ENCODE peak calls at places on chromosomes 5 and 9, in four cellular contexts. One of them, this sample, is unnamed.

GRCh38 chr9:90137824-90138223 is 504.8 kb downstream of the DIRAS2 start:
- DNase-seq in fibroblast of mammary gland: no peak
- DNase-seq in PC-9: no peak
- DNase-seq in tibial artery: no peak
- DNase-seq in this sample: no peak

GRCh38 chr9:115306860-115307259 is 188.9 kb upstream of the TNC start:
- DNase-seq in PC-9: no peak
- DNase-seq in tibial artery: no peak
- DNase-seq in fibroblast of mammary gland: peak
- DNase-seq in this sample: no peak

GRCh38 chr9:16023466-16023865 is 470.6 kb downstream of the CCDC171 start:
- DNase-seq in tibial artery: no peak
- DNase-seq in PC-9: no peak
- DNase-seq in fibroblast of mammary gland: peak
- DNase-seq in this sample: no peak

GRCh38 chr5:34535944-34536628 is 120.0 kb upstream of the RAI14 start:
- DNase-seq in PC-9: peak
- DNase-seq in fibroblast of mammary gland: peak
- DNase-seq in tibial artery: no peak
- DNase-seq in this sample: peak

GRCh38 chr5:89582768-89583339 is 699.9 kb upstream of the MEF2C start:
- DNase-seq in PC-9: no peak
- DNase-seq in fibroblast of mammary gland: peak
- DNase-seq in tibial artery: no peak
- DNase-seq in this sample: peak

GRCh38 chr9:19992556-19992955 is 203.7 kb upstream of the SLC24A2 start:
- DNase-seq in fibroblast of mammary gland: peak
- DNase-seq in PC-9: no peak
- DNase-seq in tibial artery: no peak
- DNase-seq in this sample: no peak

GRCh38 chr5:107607656-107608368 is 62.9 kb downstream of the EFNA5 start:
- DNase-seq in fibroblast of mammary gland: no peak
- DNase-seq in PC-9: no peak
- DNase-seq in tibial artery: no peak
- DNase-seq in this sample: peak

GRCh38 chr9:81575976-81576375 is 113.4 kb downstream of the TLE1 start:
- DNase-seq in PC-9: no peak
- DNase-seq in fibroblast of mammary gland: peak
- DNase-seq in tibial artery: no peak
- DNase-seq in this sample: peak

GRCh38 chr5:78162253-78162862 is 132.1 kb downstream of the AP3B1 start:
- DNase-seq in fibroblast of mammary gland: peak
- DNase-seq in PC-9: no peak
- DNase-seq in tibial artery: no peak
- DNase-seq in this sample: peak

GRCh38 chr9:127181315-127181580 is 58.8 kb upstream of the ANGPTL2 start:
- DNase-seq in fibroblast of mammary gland: no peak
- DNase-seq in PC-9: no peak
- DNase-seq in tibial artery: peak
- DNase-seq in this sample: no peak

GRCh38 chr5:96751203-96752169 is 56.3 kb downstream of the ERAP1 start:
- DNase-seq in tibial artery: no peak
- DNase-seq in PC-9: no peak
- DNase-seq in fibroblast of mammary gland: no peak
- DNase-seq in this sample: no peak

GRCh38 chr9:91945277-91946074 is 4.6 kb downstream of the ROR2 start:
- DNase-seq in PC-9: no peak
- DNase-seq in tibial artery: no peak
- DNase-seq in fibroblast of mammary gland: peak
- DNase-seq in this sample: no peak

GRCh38 chr9:118578467-118578866 is 790.8 kb downstream of the BRINP1 start:
- DNase-seq in PC-9: no peak
- DNase-seq in tibial artery: no peak
- DNase-seq in fibroblast of mammary gland: peak
- DNase-seq in this sample: peak

GRCh38 chr9:21017092-21017491 is 14.3 kb downstream of the HACD4 start:
- DNase-seq in tibial artery: no peak
- DNase-seq in PC-9: no peak
- DNase-seq in fibroblast of mammary gland: peak
- DNase-seq in this sample: peak

GRCh38 chr5:12883395-12883794 is 979.1 kb upstream of the CTNND2 start:
- DNase-seq in PC-9: no peak
- DNase-seq in tibial artery: no peak
- DNase-seq in fibroblast of mammary gland: no peak
- DNase-seq in this sample: no peak

GRCh38 chr9:115261656-115262081 is 143.7 kb upstream of the TNC start:
- DNase-seq in tibial artery: no peak
- DNase-seq in PC-9: no peak
- DNase-seq in fibroblast of mammary gland: peak
- DNase-seq in this sample: peak

GRCh38 chr9:738209-738915 is 103.1 kb upstream of the DMRT1 start:
- DNase-seq in fibroblast of mammary gland: peak
- DNase-seq in PC-9: peak
- DNase-seq in tibial artery: peak
- DNase-seq in this sample: peak

GRCh38 chr5:150508021-150508640 is at the start of gene NDST1:
- DNase-seq in tibial artery: no peak
- DNase-seq in PC-9: no peak
- DNase-seq in fibroblast of mammary gland: no peak
- DNase-seq in this sample: no peak

GRCh38 chr5:66223637-66224036 is 79.5 kb downstream of the SREK1 start:
- DNase-seq in tibial artery: no peak
- DNase-seq in PC-9: no peak
- DNase-seq in fibroblast of mammary gland: peak
- DNase-seq in this sample: peak

GRCh38 chr5:83583859-83584258 is 112.3 kb downstream of the VCAN start:
- DNase-seq in fibroblast of mammary gland: peak
- DNase-seq in PC-9: no peak
- DNase-seq in tibial artery: no peak
- DNase-seq in this sample: peak

GRCh38 chr9:6096821-6097220 is 81.4 kb upstream of the RANBP6 start:
- DNase-seq in PC-9: no peak
- DNase-seq in tibial artery: no peak
- DNase-seq in fibroblast of mammary gland: peak
- DNase-seq in this sample: peak

GRCh38 chr5:138102454-138103320 is 18.9 kb downstream of the WNT8A start:
- DNase-seq in fibroblast of mammary gland: no peak
- DNase-seq in tibial artery: no peak
- DNase-seq in PC-9: no peak
- DNase-seq in this sample: no peak

GRCh38 chr5:112419050-112419595 is at the start of gene EPB41L4A:
- DNase-seq in fibroblast of mammary gland: no peak
- DNase-seq in tibial artery: no peak
- DNase-seq in PC-9: no peak
- DNase-seq in this sample: peak

GRCh38 chr9:95516736-95517558 is at the start of gene PTCH1:
- DNase-seq in PC-9: no peak
- DNase-seq in tibial artery: no peak
- DNase-seq in fibroblast of mammary gland: peak
- DNase-seq in this sample: peak

DNA sequence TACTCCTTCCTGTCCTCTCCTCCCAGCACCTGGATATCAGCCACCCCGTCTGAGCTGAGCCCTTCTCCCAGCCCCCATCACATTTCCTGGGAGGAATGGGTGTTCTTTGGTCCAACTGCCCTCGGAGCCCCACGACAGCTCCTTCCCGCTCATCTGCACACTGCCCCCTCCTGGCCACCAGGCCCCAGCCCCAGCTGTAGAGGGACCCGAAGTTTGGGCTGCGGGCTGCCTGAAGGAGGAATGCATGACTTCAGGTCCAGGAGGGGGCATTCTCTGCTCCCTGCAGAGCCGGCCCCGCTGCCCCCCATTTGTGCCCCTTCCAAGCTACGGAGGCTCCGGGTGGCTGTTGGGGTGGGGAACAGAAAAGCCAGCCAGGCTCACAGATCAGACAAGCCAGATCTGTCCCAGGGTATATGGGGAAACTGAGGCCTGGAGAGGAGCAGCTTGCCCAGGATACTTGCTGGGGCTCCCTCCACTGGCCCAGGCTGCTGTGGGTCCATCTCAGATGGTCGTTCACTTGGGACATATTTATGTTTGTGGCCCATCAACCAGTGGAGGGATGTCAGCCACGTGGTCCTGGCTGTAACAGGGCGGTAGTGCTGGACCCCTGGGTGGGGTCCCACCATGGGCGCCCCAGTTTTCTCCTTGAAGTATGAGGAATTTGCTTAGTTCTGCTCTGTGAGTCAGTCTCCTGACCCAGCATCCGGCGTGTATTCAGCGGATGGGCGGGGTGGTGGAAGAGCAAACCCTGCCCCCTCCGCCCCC is 33.1 kb downstream of the DAB2IP start:
- DNase-seq in PC-9: no peak
- DNase-seq in fibroblast of mammary gland: peak
- DNase-seq in tibial artery: peak
- DNase-seq in this sample: peak
- TF ChIP-seq CTCF in PC-9: peak
- TF ChIP-seq CTCF in fibroblast of mammary gland: peak
- TF ChIP-seq CTCF in tibial artery: peak
- TF ChIP-seq CTCF in this sample: peak

DNA sequence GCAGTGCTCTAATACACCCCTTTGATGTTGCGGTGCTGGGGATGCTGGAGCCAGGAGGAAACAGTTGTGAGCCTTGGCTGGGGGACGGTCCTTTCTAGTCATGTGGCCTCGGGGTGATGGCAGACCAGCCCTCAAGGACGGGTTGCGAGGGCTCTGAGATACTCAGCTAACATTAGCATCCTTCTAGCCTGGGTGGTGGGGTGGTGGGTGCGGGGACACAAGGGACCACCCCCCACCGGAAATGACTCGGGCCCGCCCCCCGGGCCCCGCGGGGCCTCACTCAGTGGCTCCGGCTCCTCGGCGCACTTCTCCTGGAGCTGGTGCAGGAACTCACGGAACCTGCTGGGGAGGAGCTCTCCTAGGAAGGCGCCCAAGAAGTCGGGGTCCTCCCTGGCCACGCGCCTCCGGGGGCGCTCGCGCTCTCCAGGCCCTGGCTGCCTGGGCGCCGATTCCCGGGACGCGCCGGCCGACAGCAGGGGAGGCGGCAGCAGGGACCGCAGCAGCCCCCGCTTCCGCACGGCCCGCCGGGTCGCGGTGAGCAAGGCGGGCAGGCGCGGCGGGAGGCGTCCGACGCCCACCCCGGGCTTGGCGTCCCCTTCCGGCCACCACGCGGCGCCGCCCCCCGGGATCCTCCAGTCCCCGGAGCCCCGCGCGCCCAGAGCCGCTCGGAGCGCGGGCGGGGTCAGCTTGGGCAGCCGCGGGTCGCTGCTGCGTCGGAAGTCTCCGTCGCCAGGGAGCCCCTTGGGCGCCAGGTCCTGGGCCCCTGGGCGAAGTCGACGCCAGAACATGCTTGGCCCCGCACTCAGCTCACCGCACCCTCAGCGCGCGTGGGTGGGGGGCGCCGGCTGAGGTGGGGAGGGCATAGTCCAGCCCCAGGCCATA is 873 bp downstream of the C9orf50 start:
- DNase-seq in tibial artery: no peak
- DNase-seq in fibroblast of mammary gland: no peak
- DNase-seq in PC-9: no peak
- DNase-seq in this sample: peak
- H3K4me3 ChIP-seq in tibial artery: peak
- H3K4me3 ChIP-seq in fibroblast of mammary gland: peak
- H3K4me3 ChIP-seq in PC-9: peak
- H3K4me3 ChIP-seq in this sample: peak

GRCh38 chr9:110452227-110452801 is 114.7 kb upstream of the TXNDC8 start:
- DNase-seq in fibroblast of mammary gland: peak
- DNase-seq in PC-9: no peak
- DNase-seq in tibial artery: no peak
- DNase-seq in this sample: peak
- TF ChIP-seq CTCF in fibroblast of mammary gland: peak
- TF ChIP-seq CTCF in PC-9: peak
- TF ChIP-seq CTCF in tibial artery: peak
- TF ChIP-seq CTCF in this sample: peak

GRCh38 chr9:136111910-136112309 is 6.8 kb downstream of the TMEM250 start:
- DNase-seq in fibroblast of mammary gland: no peak
- DNase-seq in PC-9: no peak
- DNase-seq in tibial artery: no peak
- DNase-seq in this sample: no peak

GRCh38 chr9:136109351-136110081 is 9.2 kb downstream of the TMEM250 start:
- DNase-seq in fibroblast of mammary gland: peak
- DNase-seq in tibial artery: peak
- DNase-seq in PC-9: peak
- DNase-seq in this sample: peak

GRCh38 chr9:136111190-136111589 is 7.5 kb downstream of the TMEM250 start:
- DNase-seq in PC-9: peak
- DNase-seq in tibial artery: no peak
- DNase-seq in fibroblast of mammary gland: no peak
- DNase-seq in this sample: no peak

GRCh38 chr9:136108648-136109266 is 9.9 kb downstream of the TMEM250 start:
- DNase-seq in tibial artery: no peak
- DNase-seq in fibroblast of mammary gland: no peak
- DNase-seq in PC-9: peak
- DNase-seq in this sample: no peak

GRCh38 chr9:136110082-136111061 is 8.3 kb downstream of the TMEM250 start:
- DNase-seq in tibial artery: no peak
- DNase-seq in fibroblast of mammary gland: peak
- DNase-seq in PC-9: peak
- DNase-seq in this sample: no peak
- H3K4me3 ChIP-seq in tibial artery: peak
- H3K4me3 ChIP-seq in fibroblast of mammary gland: peak
- H3K4me3 ChIP-seq in PC-9: peak
- H3K4me3 ChIP-seq in this sample: no peak

GRCh38 chr5:178732281-178732680 is 1.8 kb upstream of the ZNF354A start:
- DNase-seq in fibroblast of mammary gland: no peak
- DNase-seq in PC-9: no peak
- DNase-seq in tibial artery: no peak
- DNase-seq in this sample: no peak

GRCh38 chr5:178730940-178731265 is 444 bp upstream of the ZNF354A start:
- DNase-seq in fibroblast of mammary gland: no peak
- DNase-seq in PC-9: no peak
- DNase-seq in tibial artery: no peak
- DNase-seq in this sample: peak
- TF ChIP-seq CTCF in fibroblast of mammary gland: no peak
- TF ChIP-seq CTCF in PC-9: peak
- TF ChIP-seq CTCF in tibial artery: no peak
- TF ChIP-seq CTCF in this sample: no peak

This sample was measured in epithelial cell of esophagus.